ENCODE peak calls at places on chromosomes 12 and 14, in ten cellular contexts. One of them, this sample, is unnamed.

GRCh38 chr14:73162271-73162670 is 26.0 kb downstream of the PSEN1 start:
- DNase-seq in cardiac fibroblast: no peak
- DNase-seq in IMR-90: no peak
- DNase-seq in MM.1S: no peak
- DNase-seq in lower leg skin: no peak
- DNase-seq in GM12865: no peak
- DNase-seq in stomach: no peak
- DNase-seq in hepatocyte: no peak
- DNase-seq in fibroblast of mammary gland: no peak
- DNase-seq in endodermal cell: no peak
- DNase-seq in this sample: no peak

GRCh38 chr14:52069617-52070431 is 965 bp upstream of the NID2 start:
- DNase-seq in cardiac fibroblast: peak
- DNase-seq in IMR-90: peak
- DNase-seq in MM.1S: no peak
- DNase-seq in lower leg skin: no peak
- DNase-seq in GM12865: peak
- DNase-seq in stomach: no peak
- DNase-seq in hepatocyte: peak
- DNase-seq in fibroblast of mammary gland: peak
- DNase-seq in endodermal cell: no peak
- DNase-seq in this sample: peak

GRCh38 chr12:67431436-67432049 is 162.4 kb downstream of the CAND1 start:
- DNase-seq in cardiac fibroblast: peak
- DNase-seq in IMR-90: peak
- DNase-seq in MM.1S: no peak
- DNase-seq in lower leg skin: no peak
- DNase-seq in GM12865: no peak
- DNase-seq in stomach: no peak
- DNase-seq in hepatocyte: no peak
- DNase-seq in fibroblast of mammary gland: no peak
- DNase-seq in endodermal cell: no peak
- DNase-seq in this sample: peak

GRCh38 chr12:121857322-121858246 is 1.1 kb downstream of the HPD start:
- DNase-seq in cardiac fibroblast: peak
- DNase-seq in IMR-90: no peak
- DNase-seq in MM.1S: no peak
- DNase-seq in lower leg skin: no peak
- DNase-seq in GM12865: no peak
- DNase-seq in stomach: no peak
- DNase-seq in hepatocyte: no peak
- DNase-seq in fibroblast of mammary gland: no peak
- DNase-seq in endodermal cell: peak
- DNase-seq in this sample: peak

GRCh38 chr14:54343276-54344121 is 53.3 kb upstream of the CDKN3 start:
- DNase-seq in cardiac fibroblast: peak
- DNase-seq in IMR-90: no peak
- DNase-seq in MM.1S: no peak
- DNase-seq in lower leg skin: no peak
- DNase-seq in GM12865: no peak
- DNase-seq in stomach: no peak
- DNase-seq in hepatocyte: no peak
- DNase-seq in fibroblast of mammary gland: peak
- DNase-seq in endodermal cell: no peak
- DNase-seq in this sample: no peak

GRCh38 chr14:99038401-99038800 is 233.6 kb downstream of the BCL11B start:
- DNase-seq in cardiac fibroblast: no peak
- DNase-seq in IMR-90: no peak
- DNase-seq in MM.1S: no peak
- DNase-seq in lower leg skin: no peak
- DNase-seq in GM12865: no peak
- DNase-seq in stomach: peak
- DNase-seq in hepatocyte: no peak
- DNase-seq in fibroblast of mammary gland: peak
- DNase-seq in endodermal cell: no peak
- DNase-seq in this sample: peak

GRCh38 chr14:68495101-68495637 is 297.7 kb downstream of the ZFP36L1 start:
- DNase-seq in cardiac fibroblast: no peak
- DNase-seq in IMR-90: no peak
- DNase-seq in MM.1S: no peak
- DNase-seq in lower leg skin: no peak
- DNase-seq in GM12865: no peak
- DNase-seq in stomach: no peak
- DNase-seq in hepatocyte: no peak
- DNase-seq in fibroblast of mammary gland: no peak
- DNase-seq in endodermal cell: no peak
- DNase-seq in this sample: no peak

GRCh38 chr12:91940826-91941225 is 204.8 kb downstream of the BTG1 start:
- DNase-seq in cardiac fibroblast: peak
- DNase-seq in IMR-90: no peak
- DNase-seq in MM.1S: no peak
- DNase-seq in lower leg skin: no peak
- DNase-seq in GM12865: no peak
- DNase-seq in stomach: no peak
- DNase-seq in hepatocyte: no peak
- DNase-seq in fibroblast of mammary gland: no peak
- DNase-seq in endodermal cell: no peak
- DNase-seq in this sample: no peak

GRCh38 chr14:33693237-33693636 is 257.6 kb downstream of the EGLN3 start:
- DNase-seq in cardiac fibroblast: peak
- DNase-seq in IMR-90: no peak
- DNase-seq in MM.1S: no peak
- DNase-seq in lower leg skin: no peak
- DNase-seq in GM12865: no peak
- DNase-seq in stomach: no peak
- DNase-seq in hepatocyte: no peak
- DNase-seq in fibroblast of mammary gland: peak
- DNase-seq in endodermal cell: no peak
- DNase-seq in this sample: peak

GRCh38 chr12:46523863-46524770 is 151.5 kb upstream of the SLC38A2 start:
- DNase-seq in cardiac fibroblast: peak
- DNase-seq in IMR-90: peak
- DNase-seq in MM.1S: peak
- DNase-seq in lower leg skin: no peak
- DNase-seq in GM12865: no peak
- DNase-seq in stomach: no peak
- DNase-seq in hepatocyte: peak
- DNase-seq in fibroblast of mammary gland: peak
- DNase-seq in endodermal cell: no peak
- DNase-seq in this sample: peak

GRCh38 chr12:112777387-112778025 is 14.0 kb upstream of the RPH3A start:
- DNase-seq in cardiac fibroblast: no peak
- DNase-seq in IMR-90: no peak
- DNase-seq in MM.1S: no peak
- DNase-seq in lower leg skin: no peak
- DNase-seq in GM12865: no peak
- DNase-seq in stomach: no peak
- DNase-seq in hepatocyte: no peak
- DNase-seq in fibroblast of mammary gland: no peak
- DNase-seq in endodermal cell: peak
- DNase-seq in this sample: no peak
- H3K4me3 ChIP-seq in cardiac fibroblast: no peak
- H3K4me3 ChIP-seq in IMR-90: no peak
- H3K4me3 ChIP-seq in MM.1S: no peak
- H3K4me3 ChIP-seq in lower leg skin: no peak
- H3K4me3 ChIP-seq in GM12865: no peak
- H3K4me3 ChIP-seq in stomach: no peak
- H3K4me3 ChIP-seq in hepatocyte: no peak
- H3K4me3 ChIP-seq in fibroblast of mammary gland: no peak
- H3K4me3 ChIP-seq in endodermal cell: no peak
- H3K4me3 ChIP-seq in this sample: no peak

DNA sequence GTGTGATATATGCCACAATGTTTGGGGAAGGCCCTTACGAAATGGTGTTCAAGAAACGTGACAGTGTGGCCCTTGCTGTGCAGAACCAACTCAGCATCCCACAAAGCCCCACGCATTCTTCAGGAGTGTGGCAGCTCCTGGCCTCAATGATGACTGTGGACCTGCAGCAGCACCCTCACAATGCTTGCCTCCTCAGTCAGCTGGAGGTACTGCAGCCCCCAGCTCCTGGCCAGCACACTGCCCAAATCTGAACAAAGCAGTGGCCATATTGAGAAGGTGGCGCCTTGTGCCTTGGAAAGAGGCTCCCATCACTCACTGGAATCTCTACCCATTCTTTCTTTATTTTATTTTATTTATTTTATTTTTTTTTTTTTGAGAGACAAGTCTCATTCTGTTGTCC is 10.4 kb downstream of the POLE2 start:
- DNase-seq in cardiac fibroblast: no peak
- DNase-seq in IMR-90: no peak
- DNase-seq in MM.1S: no peak
- DNase-seq in lower leg skin: no peak
- DNase-seq in GM12865: no peak
- DNase-seq in stomach: no peak
- DNase-seq in hepatocyte: no peak
- DNase-seq in fibroblast of mammary gland: no peak
- DNase-seq in endodermal cell: peak
- DNase-seq in this sample: no peak
- TF ChIP-seq CTCF in cardiac fibroblast: peak
- TF ChIP-seq CTCF in IMR-90: no peak
- TF ChIP-seq CTCF in MM.1S: no peak
- TF ChIP-seq CTCF in lower leg skin: no peak
- TF ChIP-seq CTCF in GM12865: peak
- TF ChIP-seq CTCF in stomach: no peak
- TF ChIP-seq CTCF in hepatocyte: no peak
- TF ChIP-seq CTCF in fibroblast of mammary gland: peak
- TF ChIP-seq CTCF in endodermal cell: peak
- TF ChIP-seq CTCF in this sample: peak

GRCh38 chr12:103401421-103401820 is 94.3 kb downstream of the C12orf42 start:
- DNase-seq in cardiac fibroblast: no peak
- DNase-seq in IMR-90: no peak
- DNase-seq in MM.1S: no peak
- DNase-seq in lower leg skin: no peak
- DNase-seq in GM12865: no peak
- DNase-seq in stomach: no peak
- DNase-seq in hepatocyte: peak
- DNase-seq in fibroblast of mammary gland: no peak
- DNase-seq in endodermal cell: peak
- DNase-seq in this sample: no peak
- H3K4me3 ChIP-seq in cardiac fibroblast: no peak
- H3K4me3 ChIP-seq in IMR-90: no peak
- H3K4me3 ChIP-seq in MM.1S: no peak
- H3K4me3 ChIP-seq in lower leg skin: no peak
- H3K4me3 ChIP-seq in GM12865: no peak
- H3K4me3 ChIP-seq in stomach: no peak
- H3K4me3 ChIP-seq in hepatocyte: no peak
- H3K4me3 ChIP-seq in fibroblast of mammary gland: no peak
- H3K4me3 ChIP-seq in endodermal cell: no peak
- H3K4me3 ChIP-seq in this sample: no peak

GRCh38 chr12:110744176-110744575 is 1.5 kb upstream of the PPP1CC start:
- DNase-seq in cardiac fibroblast: peak
- DNase-seq in IMR-90: peak
- DNase-seq in MM.1S: no peak
- DNase-seq in lower leg skin: no peak
- DNase-seq in GM12865: no peak
- DNase-seq in stomach: no peak
- DNase-seq in hepatocyte: no peak
- DNase-seq in fibroblast of mammary gland: peak
- DNase-seq in endodermal cell: no peak
- DNase-seq in this sample: peak

GRCh38 chr12:110741371-110741770 is 1.3 kb downstream of the PPP1CC start:
- DNase-seq in cardiac fibroblast: peak
- DNase-seq in IMR-90: no peak
- DNase-seq in MM.1S: no peak
- DNase-seq in lower leg skin: no peak
- DNase-seq in GM12865: peak
- DNase-seq in stomach: no peak
- DNase-seq in hepatocyte: no peak
- DNase-seq in fibroblast of mammary gland: no peak
- DNase-seq in endodermal cell: peak
- DNase-seq in this sample: no peak

GRCh38 chr12:110743571-110744093 is 941 bp upstream of the PPP1CC start:
- DNase-seq in cardiac fibroblast: peak
- DNase-seq in IMR-90: no peak
- DNase-seq in MM.1S: no peak
- DNase-seq in lower leg skin: peak
- DNase-seq in GM12865: no peak
- DNase-seq in stomach: no peak
- DNase-seq in hepatocyte: peak
- DNase-seq in fibroblast of mammary gland: peak
- DNase-seq in endodermal cell: peak
- DNase-seq in this sample: no peak

GRCh38 chr12:110741795-110742717 is 635 bp downstream of the PPP1CC start:
- DNase-seq in cardiac fibroblast: peak
- DNase-seq in IMR-90: peak
- DNase-seq in MM.1S: peak
- DNase-seq in lower leg skin: peak
- DNase-seq in GM12865: peak
- DNase-seq in stomach: peak
- DNase-seq in hepatocyte: peak
- DNase-seq in fibroblast of mammary gland: peak
- DNase-seq in endodermal cell: no peak
- DNase-seq in this sample: no peak

GRCh38 chr12:110742718-110743570 is at the start of gene PPP1CC:
- DNase-seq in cardiac fibroblast: peak
- DNase-seq in IMR-90: peak
- DNase-seq in MM.1S: peak
- DNase-seq in lower leg skin: peak
- DNase-seq in GM12865: peak
- DNase-seq in stomach: peak
- DNase-seq in hepatocyte: peak
- DNase-seq in fibroblast of mammary gland: peak
- DNase-seq in endodermal cell: peak
- DNase-seq in this sample: peak
- TF ChIP-seq CTCF in cardiac fibroblast: no peak
- TF ChIP-seq CTCF in IMR-90: no peak
- TF ChIP-seq CTCF in MM.1S: no peak
- TF ChIP-seq CTCF in lower leg skin: no peak
- TF ChIP-seq CTCF in GM12865: no peak
- TF ChIP-seq CTCF in stomach: no peak
- TF ChIP-seq CTCF in hepatocyte: no peak
- TF ChIP-seq CTCF in fibroblast of mammary gland: no peak
- TF ChIP-seq CTCF in endodermal cell: no peak
- TF ChIP-seq CTCF in this sample: no peak

DNA sequence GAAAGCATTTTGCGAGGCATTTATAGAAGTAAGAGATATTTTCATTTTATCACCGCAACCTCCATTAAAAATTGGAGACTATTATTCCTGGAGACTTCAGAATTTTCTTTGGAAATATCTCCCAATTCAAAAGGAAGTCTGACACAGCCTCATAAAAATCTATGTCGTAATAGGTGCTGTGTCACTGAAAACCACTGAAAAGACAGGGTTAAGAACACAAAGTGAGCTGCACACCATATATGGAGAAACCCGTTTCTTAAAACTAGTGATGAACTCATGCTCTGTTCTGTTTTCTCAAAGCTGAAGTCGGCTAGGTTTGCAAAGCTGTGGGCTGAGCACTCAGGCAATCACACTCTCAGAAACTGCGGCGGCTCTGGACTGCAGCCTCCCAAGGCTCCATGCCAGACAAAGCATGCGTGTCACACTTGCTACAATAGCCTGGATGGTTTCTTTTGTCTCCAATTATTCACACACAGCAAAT is at the start of gene GLIPR1:
- DNase-seq in cardiac fibroblast: peak
- DNase-seq in IMR-90: peak
- DNase-seq in MM.1S: peak
- DNase-seq in lower leg skin: peak
- DNase-seq in GM12865: peak
- DNase-seq in stomach: peak
- DNase-seq in hepatocyte: peak
- DNase-seq in fibroblast of mammary gland: peak
- DNase-seq in endodermal cell: peak
- DNase-seq in this sample: peak
- H3K4me3 ChIP-seq in cardiac fibroblast: peak
- H3K4me3 ChIP-seq in IMR-90: peak
- H3K4me3 ChIP-seq in MM.1S: peak
- H3K4me3 ChIP-seq in lower leg skin: peak
- H3K4me3 ChIP-seq in GM12865: peak
- H3K4me3 ChIP-seq in stomach: peak
- H3K4me3 ChIP-seq in hepatocyte: peak
- H3K4me3 ChIP-seq in fibroblast of mammary gland: peak
- H3K4me3 ChIP-seq in endodermal cell: no peak
- H3K4me3 ChIP-seq in this sample: peak

GRCh38 chr12:85423947-85424346 is 143.9 kb downstream of the ALX1 start:
- DNase-seq in cardiac fibroblast: no peak
- DNase-seq in IMR-90: no peak
- DNase-seq in MM.1S: peak
- DNase-seq in lower leg skin: no peak
- DNase-seq in GM12865: peak
- DNase-seq in stomach: no peak
- DNase-seq in hepatocyte: no peak
- DNase-seq in fibroblast of mammary gland: no peak
- DNase-seq in endodermal cell: no peak
- DNase-seq in this sample: no peak
- TF ChIP-seq CTCF in cardiac fibroblast: no peak
- TF ChIP-seq CTCF in IMR-90: no peak
- TF ChIP-seq CTCF in MM.1S: no peak
- TF ChIP-seq CTCF in lower leg skin: no peak
- TF ChIP-seq CTCF in GM12865: no peak
- TF ChIP-seq CTCF in stomach: no peak
- TF ChIP-seq CTCF in hepatocyte: no peak
- TF ChIP-seq CTCF in fibroblast of mammary gland: no peak
- TF ChIP-seq CTCF in endodermal cell: no peak
- TF ChIP-seq CTCF in this sample: no peak

This sample was measured in AG10803.